ENCODE peak calls at places on chromosomes 5 and 9, in nine cellular contexts. N is NCI-H1436; M is osteoblast; L is hypothalamus; X is HuH-7.5; P is stimulated activated CD4-positive, alpha-beta T cell treated with anti-CD3 and anti-CD28 coated beads, Interleukin-2, amount 100 ng/mL, for 4 hours; J is cardiac fibroblast; K is pulmonary artery endothelial cell; Z is heart right ventricle. A is an unnamed sample.

GRCh38 chr5:124922255-124922975 is 176.0 kb upstream of the ZNF608 start:
- DNase-seq in N (no peak), M (no peak), L (no peak), X (no peak), P (no peak), J (no peak), K (no peak), Z (no peak), A (no peak)

GRCh38 chr9:134493471-134494272 is 147.9 kb upstream of the COL5A1 start:
- DNase-seq in N (no peak), M (peak; percentile 52), L (no peak), X (no peak), P (no peak), J (no peak), K (no peak), Z (no peak), A (no peak)

GRCh38 chr5:6545036-6545693 is 87.7 kb downstream of the NSUN2 start:
- DNase-seq in N (no peak), M (no peak), L (no peak), X (no peak), P (no peak), J (no peak), K (no peak), Z (no peak), A (no peak)

GRCh38 chr9:35489313-35490154 is at the start of gene RUSC2:
- DNase-seq in N (peak; percentile 82), M (peak; percentile 92), L (peak; percentile 65), X (peak; percentile 60), P (no peak), J (peak; percentile 97), K (peak; percentile 72), Z (peak; percentile 85), A (peak; percentile 80)

GRCh38 chr9:121281614-121282291 is 13.8 kb downstream of the GSN start:
- DNase-seq in N (no peak), M (no peak), L (no peak), X (no peak), P (no peak), J (peak; percentile 80), K (no peak), Z (peak; percentile 90), A (peak; percentile 85)

GRCh38 chr5:59458966-59459729 is 434.4 kb downstream of the PDE4D start:
- DNase-seq in N (no peak), M (no peak), L (no peak), X (no peak), P (no peak), J (no peak), K (no peak), Z (no peak), A (no peak)

GRCh38 chr9:124213396-124213795 is 44.4 kb upstream of the NEK6 start:
- DNase-seq in N (no peak), M (no peak), L (no peak), X (no peak), P (no peak), J (no peak), K (no peak), Z (no peak), A (no peak)

GRCh38 chr5:17396247-17396646 is 101.8 kb upstream of the TAF11L2 start:
- DNase-seq in N (no peak), M (peak; percentile 84), L (no peak), X (no peak), P (no peak), J (no peak), K (no peak), Z (no peak), A (no peak)

GRCh38 chr5:54187694-54188093 is 122.7 kb downstream of the ARL15 start:
- DNase-seq in N (no peak), M (no peak), L (no peak), X (no peak), P (no peak), J (no peak), K (no peak), Z (no peak), A (no peak)

GRCh38 chr9:21841133-21841532 is 38.7 kb downstream of the MTAP start:
- DNase-seq in N (no peak), M (no peak), L (no peak), X (no peak), P (no peak), J (no peak), K (no peak), Z (no peak), A (no peak)

GRCh38 chr9:93225417-93225816 is 41.5 kb downstream of the WNK2 start:
- DNase-seq in N (no peak), M (peak; percentile 35), L (no peak), X (no peak), P (no peak), J (no peak), K (no peak), Z (no peak), A (no peak)

GRCh38 chr9:131264231-131264630 is 12.1 kb downstream of the FAM78A start:
- DNase-seq in N (no peak), M (no peak), L (no peak), X (no peak), P (no peak), J (no peak), K (no peak), Z (no peak), A (no peak)

GRCh38 chr5:85732185-85732584 is 885.6 kb upstream of the COX7C start:
- DNase-seq in N (no peak), M (no peak), L (no peak), X (no peak), P (no peak), J (no peak), K (no peak), Z (no peak), A (no peak)

GRCh38 chr5:58849995-58850667 is 267.3 kb downstream of the RAB3C start:
- DNase-seq in N (peak; percentile 15), M (peak; percentile 64), L (no peak), X (peak; percentile 54), P (no peak), J (peak; percentile 56), K (no peak), Z (no peak), A (peak; percentile 38)

GRCh38 chr5:172454355-172455086 is at the start of gene SH3PXD2B:
- DNase-seq in N (peak; percentile 16), M (peak; percentile 84), L (no peak), X (peak; percentile 83), P (no peak), J (peak; percentile 70), K (no peak), Z (peak; percentile 69), A (peak; percentile 53)

GRCh38 chr9:95065224-95065623 is 252.3 kb downstream of the FANCC start:
- DNase-seq in N (no peak), M (no peak), L (no peak), X (no peak), P (no peak), J (no peak), K (no peak), Z (no peak), A (no peak)

GRCh38 chr9:33354651-33355211 is 47.6 kb downstream of the AQP7 start:
- DNase-seq in N (no peak), M (no peak), L (no peak), X (no peak), P (no peak), J (peak; percentile 83), K (no peak), Z (no peak), A (no peak)

GRCh38 chr5:177131019-177131320 is 2.6 kb upstream of the NSD1 start:
- DNase-seq in N (no peak), M (no peak), L (no peak), X (no peak), P (no peak), J (no peak), K (no peak), Z (no peak), A (no peak)

GRCh38 chr5:155263381-155263780 is 249.8 kb downstream of the KIF4B start:
- DNase-seq in N (no peak), M (no peak), L (no peak), X (no peak), P (no peak), J (no peak), K (no peak), Z (no peak), A (no peak)

GRCh38 chr9:137055385-137056364 is 1.8 kb upstream of the ENTPD2 start:
- DNase-seq in N (no peak), M (peak; percentile 98), L (peak; percentile 89), X (peak; percentile 88), P (no peak), J (peak; percentile 97), K (no peak), Z (peak; percentile 97), A (no peak)

GRCh38 chr5:166341708-166342329 is 1949.6 kb upstream of the WWC1 start:
- DNase-seq in N (no peak), M (no peak), L (no peak), X (no peak), P (no peak), J (peak; percentile 1), K (no peak), Z (no peak), A (no peak)

GRCh38 chr5:139104577-139105271 is 93.4 kb downstream of the SIL1 start:
- DNase-seq in N (no peak), M (peak; percentile 97), L (peak; percentile 24), X (no peak), P (no peak), J (peak; percentile 95), K (no peak), Z (peak; percentile 31), A (peak; percentile 79)

GRCh38 chr5:14617441-14617840 is 35.8 kb downstream of the OTULINL start:
- DNase-seq in N (no peak), M (no peak), L (no peak), X (no peak), P (no peak), J (no peak), K (no peak), Z (no peak), A (no peak)

GRCh38 chr5:167894631-167895472 is 396.6 kb upstream of the WWC1 start:
- DNase-seq in N (no peak), M (no peak), L (no peak), X (no peak), P (no peak), J (no peak), K (no peak), Z (no peak), A (no peak)

GRCh38 chr9:72476617-72477375 is 44.6 kb upstream of the TMC1 start:
- DNase-seq in N (no peak), M (peak; percentile 56), L (no peak), X (no peak), P (peak; percentile 29), J (no peak), K (no peak), Z (no peak), A (peak; percentile 13)

GRCh38 chr5:135915466-135916001 is 19.9 kb upstream of the IL9 start:
- DNase-seq in N (no peak), M (no peak), L (no peak), X (no peak), P (no peak), J (no peak), K (no peak), Z (no peak), A (no peak)

GRCh38 chr5:122882836-122883235 is 37.4 kb downstream of the SNX24 start:
- DNase-seq in N (no peak), M (peak; percentile 76), L (no peak), X (no peak), P (no peak), J (peak; percentile 48), K (no peak), Z (no peak), A (no peak)

GRCh38 chr9:69671291-69671903 is 774 bp downstream of the APBA1 start:
- DNase-seq in N (no peak), M (peak; percentile 58), L (no peak), X (no peak), P (no peak), J (no peak), K (no peak), Z (no peak), A (no peak)

GRCh38 chr9:126347911-126348760 is 21.5 kb downstream of the MVB12B start:
- DNase-seq in N (no peak), M (no peak), L (no peak), X (no peak), P (no peak), J (no peak), K (no peak), Z (no peak), A (no peak)

GRCh38 chr5:11214851-11215250 is 453.8 kb upstream of the DAP start:
- DNase-seq in N (no peak), M (no peak), L (no peak), X (no peak), P (no peak), J (no peak), K (no peak), Z (no peak), A (no peak)

GRCh38 chr9:105286098-105286497 is 41.6 kb downstream of the SLC44A1 start:
- DNase-seq in N (no peak), M (no peak), L (no peak), X (no peak), P (no peak), J (no peak), K (no peak), Z (no peak), A (no peak)